ENCODE peak calls at places on chromosomes 13 and 19, in ten cellular contexts. Q is hepatocyte, U is Calu3, T is neural crest cell, E is cardiac fibroblast, O is tibial nerve, H is GM12865, J is fibroblast of the aortic adventitia, C is mucosa of descending colon, K is endothelial cell. Y is an unnamed sample.

GRCh38 chr19:3175761-3176714 is 2.5 kb upstream of the S1PR4 start:
- DNase-seq in U (peak; percentile 73), C (peak; percentile 83), K (no peak), E (peak; percentile 76), T (no peak), O (no peak), J (peak; percentile 76), Q (peak; percentile 48), H (peak; percentile 89), Y (no peak)

GRCh38 chr13:33388254-33388998 is 102.9 kb upstream of the STARD13 start:
- DNase-seq in O (no peak), T (no peak), K (no peak), E (no peak), H (peak; percentile 5), Q (peak; percentile 7), U (peak; percentile 49), C (no peak), J (peak; percentile 7), Y (no peak)

GRCh38 chr19:42010245-42011126 is 16.5 kb upstream of the ATP1A3 start:
- DNase-seq in H (no peak), Q (no peak), C (no peak), K (no peak), E (peak; percentile 36), T (no peak), J (peak; percentile 87), O (no peak), U (no peak), Y (no peak)

GRCh38 chr13:41456768-41457588 is at the start of gene RGCC:
- DNase-seq in J (no peak), E (peak; percentile 52), K (peak; percentile 62), Q (peak; percentile 83), H (peak; percentile 69), O (peak; percentile 64), C (peak; percentile 81), U (peak; percentile 70), T (peak; percentile 48), Y (peak; percentile 91)

GRCh38 chr19:45071545-45071938 is 4.7 kb downstream of the ZNF296 start:
- DNase-seq in T (no peak), O (no peak), U (no peak), J (no peak), C (no peak), Q (no peak), H (no peak), E (no peak), K (no peak), Y (no peak)

GRCh38 chr19:16185925-16186234 is 670 bp downstream of the FAM32A start:
- DNase-seq in K (no peak), O (peak; percentile 29), U (no peak), H (no peak), T (no peak), C (no peak), J (no peak), E (no peak), Q (no peak), Y (no peak)

GRCh38 chr13:48731957-48732569 is 78.3 kb downstream of the CYSLTR2 start:
- DNase-seq in K (peak; percentile 58), J (no peak), C (peak; percentile 55), E (peak; percentile 42), Q (peak; percentile 64), H (peak; percentile 73), T (peak; percentile 56), U (peak; percentile 57), O (no peak), Y (peak; percentile 31)

GRCh38 chr13:26727122-26727521 is 33.5 kb downstream of the GPR12 start:
- DNase-seq in K (no peak), T (no peak), Q (no peak), H (no peak), J (no peak), U (no peak), O (no peak), E (no peak), C (no peak), Y (no peak)

GRCh38 chr19:4183967-4184717 is 1.7 kb downstream of the ANKRD24 start:
- DNase-seq in J (no peak), T (no peak), Q (no peak), C (no peak), O (no peak), E (no peak), U (no peak), H (no peak), K (no peak), Y (no peak)

GRCh38 chr19:4185413-4186086 is 3.1 kb downstream of the ANKRD24 start:
- DNase-seq in K (no peak), O (no peak), C (no peak), E (no peak), H (no peak), Q (no peak), U (no peak), T (no peak), J (no peak), Y (no peak)

GRCh38 chr19:4187313-4188122 is 5.0 kb downstream of the ANKRD24 start:
- DNase-seq in H (no peak), K (no peak), E (no peak), Q (no peak), T (no peak), U (no peak), O (no peak), C (no peak), J (no peak), Y (no peak)

GRCh38 chr19:4184718-4185352 is 2.3 kb downstream of the ANKRD24 start:
- DNase-seq in K (no peak), T (no peak), J (no peak), O (no peak), Q (no peak), H (no peak), U (no peak), C (no peak), E (no peak), Y (no peak)

DNA sequence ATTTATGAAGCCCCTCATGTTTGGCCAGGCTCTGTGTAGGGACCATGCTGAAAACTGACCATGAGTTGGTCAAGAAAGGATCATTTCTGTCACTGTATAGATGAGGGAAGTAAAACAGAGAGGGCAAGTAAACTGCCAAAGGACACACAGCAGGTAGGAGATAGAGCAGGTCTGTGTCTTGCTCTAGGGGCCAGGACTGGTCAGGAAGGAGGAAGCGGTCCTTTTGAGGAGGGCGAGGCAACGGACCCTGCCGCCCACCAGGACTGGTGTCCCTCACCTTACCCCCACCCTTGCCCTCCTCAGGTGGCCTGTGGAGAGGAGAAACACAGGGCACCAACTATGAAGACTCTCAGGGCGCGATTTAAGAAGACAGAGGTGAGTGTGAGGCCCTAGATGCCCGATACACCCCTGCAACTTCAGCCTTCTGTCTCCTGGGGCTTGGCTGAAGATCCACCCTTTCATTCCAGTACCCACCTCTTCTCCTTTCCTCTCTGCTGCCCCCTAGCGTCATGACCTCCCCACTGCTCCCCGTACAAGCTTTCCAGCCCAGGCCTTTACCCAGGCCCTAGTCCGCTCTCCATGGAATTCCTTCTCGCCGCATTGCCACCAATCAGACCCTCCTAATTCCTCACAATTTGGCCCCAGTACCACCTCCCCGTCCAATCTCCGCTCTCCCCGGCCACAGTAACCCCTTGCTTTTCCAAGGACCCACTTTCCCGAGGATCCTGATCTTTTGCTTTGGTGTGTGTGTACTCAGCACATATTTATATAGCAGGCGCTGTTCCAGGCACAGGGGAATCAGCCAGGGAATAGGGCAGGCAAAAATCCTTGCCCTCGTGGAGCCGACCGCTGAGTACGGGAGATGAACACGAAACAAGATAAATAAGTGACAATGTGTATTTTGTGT is 3.9 kb downstream of the ANKRD24 start:
- DNase-seq in J (peak; percentile 75), K (peak; percentile 87), H (peak; percentile 79), E (peak; percentile 78), U (peak; percentile 85), O (peak; percentile 30), Q (peak; percentile 88), T (peak; percentile 95), C (peak; percentile 78), Y (peak; percentile 87)
- TF ChIP-seq CTCF in J (peak; percentile 93), K (peak; percentile 76), H (peak; percentile 92), E (peak; percentile 90), U (peak; percentile 83), O (peak; percentile 50), Q (peak; percentile 74), T (peak; percentile 77), C (peak; percentile 69), Y (peak; percentile 79)

GRCh38 chr19:10418281-10419199 is 1.8 kb upstream of the PDE4A start:
- DNase-seq in K (no peak), J (peak; percentile 22), E (no peak), Q (peak; percentile 17), T (no peak), H (no peak), C (no peak), O (no peak), U (no peak), Y (no peak)

GRCh38 chr19:10419200-10419645 is 1.1 kb upstream of the PDE4A start:
- DNase-seq in T (no peak), H (no peak), K (no peak), C (no peak), O (no peak), U (no peak), J (no peak), E (no peak), Q (peak; percentile 36), Y (no peak)

GRCh38 chr19:10421240-10421948 is 1.1 kb downstream of the PDE4A start:
- DNase-seq in J (no peak), O (no peak), K (no peak), H (no peak), Q (no peak), U (no peak), C (no peak), E (no peak), T (no peak), Y (no peak)

GRCh38 chr19:10420444-10421239 is at the start of gene PDE4A:
- DNase-seq in O (no peak), J (no peak), H (peak; percentile 76), T (no peak), E (peak; percentile 41), U (no peak), C (no peak), Q (peak; percentile 45), K (peak; percentile 74), Y (peak; percentile 69)

GRCh38 chr19:10419646-10420443 is 493 bp upstream of the PDE4A start:
- DNase-seq in T (no peak), E (peak; percentile 46), C (no peak), J (peak; percentile 45), Q (peak; percentile 28), U (no peak), H (peak; percentile 73), K (peak; percentile 26), O (no peak), Y (peak; percentile 76)
- TF ChIP-seq CTCF in T (no peak), E (no peak), C (no peak), J (no peak), Q (no peak), U (no peak), H (no peak), K (peak; percentile 13), O (no peak), Y (no peak)

GRCh38 chr19:47510516-47511127 is 4.2 kb downstream of the NAPA start:
- DNase-seq in H (no peak), T (no peak), E (no peak), J (no peak), K (no peak), U (no peak), C (no peak), O (no peak), Q (no peak), Y (no peak)
- TF ChIP-seq CTCF in H (no peak), T (no peak), E (no peak), J (no peak), K (no peak), U (no peak), C (no peak), O (no peak), Q (no peak), Y (no peak)

GRCh38 chr19:55538132-55538531 is 1.2 kb upstream of the SBK2 start:
- DNase-seq in Q (no peak), J (no peak), C (no peak), U (no peak), O (no peak), E (no peak), K (no peak), T (no peak), H (no peak), Y (no peak)

GRCh38 chr19:55536366-55536765 is 567 bp downstream of the SBK2 start:
- DNase-seq in K (no peak), Q (no peak), E (no peak), J (no peak), U (no peak), C (no peak), O (no peak), T (no peak), H (no peak), Y (no peak)

GRCh38 chr19:55537741-55538111 is 793 bp upstream of the SBK2 start:
- DNase-seq in H (no peak), J (no peak), T (no peak), E (no peak), C (no peak), K (no peak), O (no peak), Q (no peak), U (no peak), Y (no peak)

GRCh38 chr19:55535579-55536350 is 1.2 kb downstream of the SBK2 start:
- DNase-seq in E (no peak), J (no peak), O (no peak), T (no peak), U (no peak), Q (no peak), C (no peak), H (no peak), K (no peak), Y (no peak)

GRCh38 chr19:55536951-55537740 is at the start of gene SBK2:
- DNase-seq in K (peak; percentile 55), T (peak; percentile 48), H (no peak), O (no peak), J (no peak), E (no peak), C (no peak), Q (no peak), U (no peak), Y (no peak)
- TF ChIP-seq CTCF in K (no peak), T (peak; percentile 29), H (no peak), O (no peak), J (no peak), E (peak; percentile 9), C (no peak), Q (peak; percentile 25), U (no peak), Y (no peak)